ENCODE peak calls at places on chromosomes 16 and 17, in eight cellular contexts. C, B, X, O, G, L, N and A are unnamed samples.

GRCh38 chr16:14374451-14375131 is 255.5 kb downstream of the PARN start:
- DNase-seq in C (no peak), B (no peak), X (no peak), O (no peak), G (no peak), L (no peak), N (no peak), A (no peak)

GRCh38 chr17:81273698-81274470 is 21.2 kb downstream of the SLC38A10 start:
- DNase-seq in C (no peak), B (no peak), X (no peak), O (no peak), G (no peak), L (peak), N (no peak), A (no peak)

GRCh38 chr16:3094289-3095027 is 4.6 kb downstream of the ZSCAN10 start:
- DNase-seq in C (peak), B (peak), X (peak), O (no peak), G (no peak), L (no peak), N (peak), A (peak)

GRCh38 chr16:48892884-48893283 is 282.9 kb upstream of the N4BP1 start:
- DNase-seq in C (no peak), B (no peak), X (no peak), O (no peak), G (no peak), L (no peak), N (no peak), A (no peak)

GRCh38 chr16:71436473-71436872 is 5.4 kb downstream of the TLE7 start:
- DNase-seq in C (no peak), B (no peak), X (no peak), O (no peak), G (no peak), L (no peak), N (no peak), A (no peak)

GRCh38 chr17:82228842-82229685 is at the start of gene SLC16A3:
- DNase-seq in C (peak), B (peak), X (peak), O (peak), G (peak), L (peak), N (peak), A (peak)

GRCh38 chr17:30422171-30422570 is 43.4 kb downstream of the CPD start:
- DNase-seq in C (no peak), B (no peak), X (no peak), O (no peak), G (no peak), L (no peak), N (no peak), A (no peak)

GRCh38 chr17:7685533-7686220 is 1.6 kb downstream of the TP53 start:
- DNase-seq in C (peak), B (peak), X (peak), O (peak), G (peak), L (peak), N (peak), A (peak)

GRCh38 chr17:58575511-58575910 is 61.1 kb upstream of the MTMR4 start:
- DNase-seq in C (peak), B (no peak), X (no peak), O (no peak), G (peak), L (no peak), N (no peak), A (peak)

GRCh38 chr17:55086635-55087058 is 118.1 kb downstream of the STXBP4 start:
- DNase-seq in C (peak), B (no peak), X (no peak), O (no peak), G (peak), L (no peak), N (no peak), A (peak)

GRCh38 chr17:49994085-49995054 is 654 bp downstream of the DLX3 start:
- DNase-seq in C (peak), B (peak), X (no peak), O (peak), G (no peak), L (no peak), N (peak), A (no peak)
- H3K4me3 ChIP-seq in C (no peak), B (peak), X (peak), O (peak), G (peak), L (peak), N (peak), A (peak)

GRCh38 chr16:1357906-1358566 is 6.3 kb downstream of the GNPTG start:
- DNase-seq in C (no peak), B (no peak), X (no peak), O (no peak), G (no peak), L (no peak), N (no peak), A (no peak)
- H3K27ac ChIP-seq in C (no peak), B (no peak), X (no peak), O (no peak), G (no peak), L (no peak), N (no peak), A (no peak)

GRCh38 chr16:56369202-56369601 is 56.1 kb downstream of the AMFR start:
- DNase-seq in C (no peak), B (no peak), X (no peak), O (no peak), G (no peak), L (no peak), N (no peak), A (no peak)

GRCh38 chr16:56367764-56368163 is 57.6 kb downstream of the AMFR start:
- DNase-seq in C (no peak), B (no peak), X (no peak), O (no peak), G (no peak), L (no peak), N (no peak), A (no peak)

GRCh38 chr16:56366945-56367344 is 58.4 kb downstream of the AMFR start:
- DNase-seq in C (no peak), B (no peak), X (no peak), O (no peak), G (no peak), L (no peak), N (no peak), A (no peak)

GRCh38 chr16:56370185-56370584 is 55.2 kb downstream of the AMFR start:
- DNase-seq in C (no peak), B (no peak), X (no peak), O (no peak), G (no peak), L (no peak), N (no peak), A (no peak)

DNA sequence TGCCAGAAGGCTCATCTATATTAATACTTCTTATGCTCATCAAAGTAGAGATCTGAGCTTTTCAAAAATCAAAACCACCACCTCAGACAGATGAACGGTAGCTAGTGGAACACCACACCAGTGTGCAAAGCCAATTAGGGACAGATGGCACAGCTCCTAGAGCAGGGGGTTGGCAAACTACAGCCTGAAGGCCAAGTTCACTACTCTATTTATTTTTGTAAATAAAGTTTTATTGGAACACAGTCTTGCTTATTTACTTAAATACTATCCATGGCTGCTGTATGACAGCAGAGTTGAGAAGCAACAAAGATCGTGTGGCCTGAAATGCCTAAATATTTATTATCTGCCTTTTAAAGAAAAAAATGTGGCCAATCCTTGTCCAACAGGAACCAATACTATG is 56.8 kb downstream of the AMFR start:
- DNase-seq in C (no peak), B (no peak), X (no peak), O (no peak), G (no peak), L (no peak), N (no peak), A (no peak)
- H3K4me3 ChIP-seq in C (no peak), B (no peak), X (no peak), O (no peak), G (no peak), L (no peak), N (no peak), A (no peak)

GRCh38 chr16:520847-521246 is 6.7 kb upstream of the CAPN15 start:
- DNase-seq in C (no peak), B (no peak), X (no peak), O (no peak), G (no peak), L (no peak), N (no peak), A (no peak)
- H3K27ac ChIP-seq in C (no peak), B (no peak), X (no peak), O (no peak), G (no peak), L (no peak), N (no peak), A (no peak)

GRCh38 chr17:828761-829160 is 46.6 kb downstream of the MRM3 start:
- DNase-seq in C (no peak), B (no peak), X (no peak), O (no peak), G (peak), L (no peak), N (no peak), A (no peak)
- H3K4me3 ChIP-seq in C (no peak), B (no peak), X (no peak), O (no peak), G (no peak), L (no peak), N (no peak), A (no peak)

GRCh38 chr17:40178660-40179059 is 1.4 kb downstream of the RAPGEFL1 start:
- DNase-seq in C (no peak), B (no peak), X (no peak), O (no peak), G (no peak), L (no peak), N (no peak), A (no peak)
- H3K27ac ChIP-seq in C (no peak), B (peak), X (no peak), O (no peak), G (no peak), L (no peak), N (no peak), A (no peak)

GRCh38 chr17:67713169-67713568 is 4.6 kb upstream of the NOL11 start:
- DNase-seq in C (no peak), B (no peak), X (no peak), O (no peak), G (no peak), L (no peak), N (no peak), A (no peak)

GRCh38 chr17:67717624-67718324 is at the start of gene NOL11:
- DNase-seq in C (peak), B (peak), X (peak), O (peak), G (peak), L (peak), N (peak), A (peak)

GRCh38 chr17:67717192-67717623 is 528 bp upstream of the NOL11 start:
- DNase-seq in C (no peak), B (no peak), X (no peak), O (no peak), G (no peak), L (no peak), N (no peak), A (no peak)

GRCh38 chr17:67718325-67718941 is 697 bp downstream of the NOL11 start:
- DNase-seq in C (no peak), B (no peak), X (no peak), O (no peak), G (peak), L (no peak), N (peak), A (peak)

GRCh38 chr17:67716405-67716798 is 1.3 kb upstream of the NOL11 start:
- DNase-seq in C (no peak), B (no peak), X (no peak), O (no peak), G (no peak), L (no peak), N (no peak), A (no peak)
- H3K4me3 ChIP-seq in C (no peak), B (no peak), X (no peak), O (no peak), G (no peak), L (no peak), N (peak), A (no peak)

GRCh38 chr17:74748279-74748528 is 224 bp upstream of the NHERF1 start:
- DNase-seq in C (peak), B (no peak), X (no peak), O (no peak), G (peak), L (no peak), N (no peak), A (no peak)

GRCh38 chr17:74748529-74749261 is at the start of gene NHERF1:
- DNase-seq in C (no peak), B (peak), X (peak), O (peak), G (no peak), L (peak), N (peak), A (peak)

GRCh38 chr17:74750327-74751069 is 2.1 kb downstream of the NHERF1 start:
- DNase-seq in C (no peak), B (peak), X (no peak), O (no peak), G (no peak), L (no peak), N (no peak), A (no peak)

GRCh38 chr17:74750039-74750326 is 1.6 kb downstream of the NHERF1 start:
- DNase-seq in C (no peak), B (no peak), X (no peak), O (no peak), G (no peak), L (no peak), N (no peak), A (no peak)

GRCh38 chr17:74749262-74750038 is 1.0 kb downstream of the NHERF1 start:
- DNase-seq in C (no peak), B (peak), X (no peak), O (no peak), G (no peak), L (no peak), N (peak), A (no peak)
- H3K27ac ChIP-seq in C (no peak), B (peak), X (peak), O (peak), G (no peak), L (peak), N (no peak), A (peak)